ENCODE peak calls at places on chromosomes 3 and 15, in nine cellular contexts. One of them, this sample, is unnamed.

GRCh38 chr15:95429345-95429744 is 901.2 kb upstream of the NR2F2 start:
- DNase-seq in progenitor cell of endocrine pancreas: no peak
- DNase-seq in mucosa of descending colon: no peak
- DNase-seq in ascending aorta: no peak
- DNase-seq in ovary: no peak
- DNase-seq in endothelial cell: no peak
- DNase-seq in A549: no peak
- DNase-seq in fibroblast of the aortic adventitia: no peak
- DNase-seq in left ventricle myocardium inferior: no peak
- DNase-seq in this sample: no peak

GRCh38 chr3:97958396-97958795 is 13.8 kb downstream of the RIOX2 start:
- DNase-seq in progenitor cell of endocrine pancreas: no peak
- DNase-seq in mucosa of descending colon: no peak
- DNase-seq in ascending aorta: no peak
- DNase-seq in ovary: no peak
- DNase-seq in endothelial cell: no peak
- DNase-seq in A549: no peak
- DNase-seq in fibroblast of the aortic adventitia: peak; percentile 38
- DNase-seq in left ventricle myocardium inferior: no peak
- DNase-seq in this sample: peak; percentile 30

GRCh38 chr3:171462224-171462623 is 2.0 kb upstream of the TNIK start:
- DNase-seq in progenitor cell of endocrine pancreas: no peak
- DNase-seq in mucosa of descending colon: no peak
- DNase-seq in ascending aorta: no peak
- DNase-seq in ovary: no peak
- DNase-seq in endothelial cell: no peak
- DNase-seq in A549: no peak
- DNase-seq in fibroblast of the aortic adventitia: no peak
- DNase-seq in left ventricle myocardium inferior: no peak
- DNase-seq in this sample: no peak

GRCh38 chr3:194184265-194184751 is 48.4 kb downstream of the HES1 start:
- DNase-seq in progenitor cell of endocrine pancreas: no peak
- DNase-seq in mucosa of descending colon: no peak
- DNase-seq in ascending aorta: no peak
- DNase-seq in ovary: no peak
- DNase-seq in endothelial cell: no peak
- DNase-seq in A549: no peak
- DNase-seq in fibroblast of the aortic adventitia: no peak
- DNase-seq in left ventricle myocardium inferior: no peak
- DNase-seq in this sample: no peak

GRCh38 chr3:39409514-39410136 is 3.1 kb downstream of the RPSA start:
- DNase-seq in progenitor cell of endocrine pancreas: no peak
- DNase-seq in mucosa of descending colon: no peak
- DNase-seq in ascending aorta: no peak
- DNase-seq in ovary: no peak
- DNase-seq in endothelial cell: no peak
- DNase-seq in A549: no peak
- DNase-seq in fibroblast of the aortic adventitia: no peak
- DNase-seq in left ventricle myocardium inferior: no peak
- DNase-seq in this sample: no peak

GRCh38 chr15:34223904-34224596 is 766 bp upstream of the EMC4 start:
- DNase-seq in progenitor cell of endocrine pancreas: no peak
- DNase-seq in mucosa of descending colon: peak; percentile 43
- DNase-seq in ascending aorta: no peak
- DNase-seq in ovary: no peak
- DNase-seq in endothelial cell: no peak
- DNase-seq in A549: peak; percentile 35
- DNase-seq in fibroblast of the aortic adventitia: no peak
- DNase-seq in left ventricle myocardium inferior: no peak
- DNase-seq in this sample: peak; percentile 11

GRCh38 chr3:37271636-37272035 is 97.3 kb upstream of the LRRFIP2 start:
- DNase-seq in progenitor cell of endocrine pancreas: no peak
- DNase-seq in mucosa of descending colon: no peak
- DNase-seq in ascending aorta: no peak
- DNase-seq in ovary: no peak
- DNase-seq in endothelial cell: no peak
- DNase-seq in A549: no peak
- DNase-seq in fibroblast of the aortic adventitia: no peak
- DNase-seq in left ventricle myocardium inferior: no peak
- DNase-seq in this sample: no peak

GRCh38 chr15:56817266-56817665 is 84.0 kb upstream of the ZNF280D start:
- DNase-seq in progenitor cell of endocrine pancreas: no peak
- DNase-seq in mucosa of descending colon: no peak
- DNase-seq in ascending aorta: no peak
- DNase-seq in ovary: no peak
- DNase-seq in endothelial cell: no peak
- DNase-seq in A549: no peak
- DNase-seq in fibroblast of the aortic adventitia: peak; percentile 15
- DNase-seq in left ventricle myocardium inferior: no peak
- DNase-seq in this sample: peak; percentile 34

GRCh38 chr15:27993544-27993943 is 105.6 kb downstream of the OCA2 start:
- DNase-seq in progenitor cell of endocrine pancreas: no peak
- DNase-seq in mucosa of descending colon: no peak
- DNase-seq in ascending aorta: no peak
- DNase-seq in ovary: no peak
- DNase-seq in endothelial cell: no peak
- DNase-seq in A549: no peak
- DNase-seq in fibroblast of the aortic adventitia: no peak
- DNase-seq in left ventricle myocardium inferior: no peak
- DNase-seq in this sample: no peak

GRCh38 chr15:27989428-27989827 is 109.7 kb downstream of the OCA2 start:
- DNase-seq in progenitor cell of endocrine pancreas: no peak
- DNase-seq in mucosa of descending colon: no peak
- DNase-seq in ascending aorta: no peak
- DNase-seq in ovary: no peak
- DNase-seq in endothelial cell: no peak
- DNase-seq in A549: no peak
- DNase-seq in fibroblast of the aortic adventitia: no peak
- DNase-seq in left ventricle myocardium inferior: no peak
- DNase-seq in this sample: no peak

GRCh38 chr15:27993996-27994775 is 104.9 kb downstream of the OCA2 start:
- DNase-seq in progenitor cell of endocrine pancreas: no peak
- DNase-seq in mucosa of descending colon: no peak
- DNase-seq in ascending aorta: no peak
- DNase-seq in ovary: no peak
- DNase-seq in endothelial cell: no peak
- DNase-seq in A549: no peak
- DNase-seq in fibroblast of the aortic adventitia: no peak
- DNase-seq in left ventricle myocardium inferior: no peak
- DNase-seq in this sample: no peak

GRCh38 chr15:27990411-27991338 is 108.4 kb downstream of the OCA2 start:
- DNase-seq in progenitor cell of endocrine pancreas: no peak
- DNase-seq in mucosa of descending colon: no peak
- DNase-seq in ascending aorta: no peak
- DNase-seq in ovary: no peak
- DNase-seq in endothelial cell: no peak
- DNase-seq in A549: no peak
- DNase-seq in fibroblast of the aortic adventitia: no peak
- DNase-seq in left ventricle myocardium inferior: no peak
- DNase-seq in this sample: no peak

DNA sequence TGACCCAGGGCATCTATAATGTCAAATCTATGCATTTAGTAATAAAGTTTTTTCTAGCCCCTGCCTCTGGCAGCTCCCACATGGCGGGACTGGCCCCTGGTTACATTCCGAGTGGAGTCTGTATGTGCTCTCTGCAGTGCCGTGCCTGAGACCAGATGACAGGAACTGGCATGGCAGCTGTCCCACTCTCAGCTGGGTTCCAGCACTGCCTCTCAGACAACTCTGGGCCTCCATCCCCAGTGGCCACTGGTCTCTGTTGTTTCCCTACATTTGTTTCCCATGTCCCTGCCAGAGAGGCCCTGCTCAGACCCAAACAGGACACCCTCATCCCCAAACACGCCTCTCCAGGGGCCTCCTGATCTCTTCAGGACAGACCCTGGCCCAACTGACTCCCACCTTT is 109.3 kb downstream of the OCA2 start:
- DNase-seq in progenitor cell of endocrine pancreas: no peak
- DNase-seq in mucosa of descending colon: no peak
- DNase-seq in ascending aorta: no peak
- DNase-seq in ovary: no peak
- DNase-seq in endothelial cell: no peak
- DNase-seq in A549: no peak
- DNase-seq in fibroblast of the aortic adventitia: no peak
- DNase-seq in left ventricle myocardium inferior: no peak
- DNase-seq in this sample: no peak
- TF ChIP-seq CTCF in progenitor cell of endocrine pancreas: no peak
- TF ChIP-seq CTCF in mucosa of descending colon: no peak
- TF ChIP-seq CTCF in ascending aorta: no peak
- TF ChIP-seq CTCF in ovary: no peak
- TF ChIP-seq CTCF in endothelial cell: no peak
- TF ChIP-seq CTCF in A549: no peak
- TF ChIP-seq CTCF in fibroblast of the aortic adventitia: no peak
- TF ChIP-seq CTCF in left ventricle myocardium inferior: no peak
- TF ChIP-seq CTCF in this sample: no peak

GRCh38 chr3:126659915-126660886 is 5.3 kb upstream of the TXNRD3 start:
- DNase-seq in progenitor cell of endocrine pancreas: no peak
- DNase-seq in mucosa of descending colon: no peak
- DNase-seq in ascending aorta: no peak
- DNase-seq in ovary: no peak
- DNase-seq in endothelial cell: no peak
- DNase-seq in A549: peak; percentile 23
- DNase-seq in fibroblast of the aortic adventitia: no peak
- DNase-seq in left ventricle myocardium inferior: no peak
- DNase-seq in this sample: peak; percentile 32
- TF ChIP-seq CTCF in progenitor cell of endocrine pancreas: peak; percentile 35
- TF ChIP-seq CTCF in mucosa of descending colon: no peak
- TF ChIP-seq CTCF in ascending aorta: no peak
- TF ChIP-seq CTCF in ovary: no peak
- TF ChIP-seq CTCF in endothelial cell: no peak
- TF ChIP-seq CTCF in A549: no peak
- TF ChIP-seq CTCF in fibroblast of the aortic adventitia: peak; percentile 31
- TF ChIP-seq CTCF in left ventricle myocardium inferior: peak; percentile 58
- TF ChIP-seq CTCF in this sample: no peak

GRCh38 chr3:180646187-180646790 is 33.0 kb downstream of the CCDC39 start:
- DNase-seq in progenitor cell of endocrine pancreas: no peak
- DNase-seq in mucosa of descending colon: no peak
- DNase-seq in ascending aorta: no peak
- DNase-seq in ovary: no peak
- DNase-seq in endothelial cell: no peak
- DNase-seq in A549: peak; percentile 1
- DNase-seq in fibroblast of the aortic adventitia: peak; percentile 5
- DNase-seq in left ventricle myocardium inferior: no peak
- DNase-seq in this sample: peak; percentile 8
- TF ChIP-seq CTCF in progenitor cell of endocrine pancreas: peak; percentile 49
- TF ChIP-seq CTCF in mucosa of descending colon: no peak
- TF ChIP-seq CTCF in ascending aorta: no peak
- TF ChIP-seq CTCF in ovary: no peak
- TF ChIP-seq CTCF in endothelial cell: peak; percentile 68
- TF ChIP-seq CTCF in A549: no peak
- TF ChIP-seq CTCF in fibroblast of the aortic adventitia: peak; percentile 32
- TF ChIP-seq CTCF in left ventricle myocardium inferior: no peak
- TF ChIP-seq CTCF in this sample: peak; percentile 36

GRCh38 chr3:141996437-141996836 is 120.0 kb downstream of the ATP1B3 start:
- DNase-seq in progenitor cell of endocrine pancreas: no peak
- DNase-seq in mucosa of descending colon: no peak
- DNase-seq in ascending aorta: no peak
- DNase-seq in ovary: no peak
- DNase-seq in endothelial cell: no peak
- DNase-seq in A549: no peak
- DNase-seq in fibroblast of the aortic adventitia: no peak
- DNase-seq in left ventricle myocardium inferior: no peak
- DNase-seq in this sample: no peak

GRCh38 chr3:141994856-141995255 is 118.4 kb downstream of the ATP1B3 start:
- DNase-seq in progenitor cell of endocrine pancreas: no peak
- DNase-seq in mucosa of descending colon: no peak
- DNase-seq in ascending aorta: no peak
- DNase-seq in ovary: no peak
- DNase-seq in endothelial cell: no peak
- DNase-seq in A549: no peak
- DNase-seq in fibroblast of the aortic adventitia: no peak
- DNase-seq in left ventricle myocardium inferior: no peak
- DNase-seq in this sample: no peak

GRCh38 chr3:142003291-142003690 is 126.8 kb downstream of the ATP1B3 start:
- DNase-seq in progenitor cell of endocrine pancreas: no peak
- DNase-seq in mucosa of descending colon: no peak
- DNase-seq in ascending aorta: no peak
- DNase-seq in ovary: no peak
- DNase-seq in endothelial cell: no peak
- DNase-seq in A549: no peak
- DNase-seq in fibroblast of the aortic adventitia: no peak
- DNase-seq in left ventricle myocardium inferior: no peak
- DNase-seq in this sample: no peak

GRCh38 chr3:142000341-142000870 is 124.0 kb downstream of the ATP1B3 start:
- DNase-seq in progenitor cell of endocrine pancreas: no peak
- DNase-seq in mucosa of descending colon: no peak
- DNase-seq in ascending aorta: no peak
- DNase-seq in ovary: no peak
- DNase-seq in endothelial cell: no peak
- DNase-seq in A549: no peak
- DNase-seq in fibroblast of the aortic adventitia: peak; percentile 17
- DNase-seq in left ventricle myocardium inferior: no peak
- DNase-seq in this sample: no peak

DNA sequence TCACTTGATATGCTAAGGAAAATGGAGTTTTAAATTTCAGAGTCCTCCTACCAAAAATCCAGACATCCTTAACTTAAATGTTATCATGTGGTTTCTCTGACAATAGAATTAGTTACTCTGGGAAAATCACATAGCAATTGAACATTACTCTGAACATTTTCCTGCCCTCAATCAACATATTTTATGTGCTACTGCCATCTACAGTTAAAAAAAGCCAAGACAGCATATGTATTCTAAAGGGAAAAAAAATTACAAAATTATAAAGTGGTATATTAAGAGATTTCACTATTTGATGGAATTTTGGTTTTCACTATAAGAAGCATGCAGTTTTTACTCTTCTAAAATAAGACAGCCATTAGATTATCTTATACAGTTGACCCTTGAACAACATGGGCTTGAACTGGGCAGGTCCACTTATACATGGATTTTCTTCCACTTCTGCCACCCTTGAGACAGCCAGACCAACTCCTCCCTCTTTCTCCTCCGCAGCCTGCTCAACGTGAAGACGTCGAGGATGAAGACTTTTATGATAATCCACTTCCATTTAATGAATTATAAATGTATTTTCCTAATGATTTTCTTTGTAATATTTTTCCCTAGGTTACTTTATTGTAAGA is 122.3 kb downstream of the ATP1B3 start:
- DNase-seq in progenitor cell of endocrine pancreas: no peak
- DNase-seq in mucosa of descending colon: no peak
- DNase-seq in ascending aorta: no peak
- DNase-seq in ovary: no peak
- DNase-seq in endothelial cell: no peak
- DNase-seq in A549: peak; percentile 7
- DNase-seq in fibroblast of the aortic adventitia: peak; percentile 42
- DNase-seq in left ventricle myocardium inferior: no peak
- DNase-seq in this sample: peak; percentile 23
- TF ChIP-seq CTCF in progenitor cell of endocrine pancreas: no peak
- TF ChIP-seq CTCF in mucosa of descending colon: no peak
- TF ChIP-seq CTCF in ascending aorta: peak; percentile 34
- TF ChIP-seq CTCF in ovary: no peak
- TF ChIP-seq CTCF in endothelial cell: no peak
- TF ChIP-seq CTCF in A549: peak; percentile 58
- TF ChIP-seq CTCF in fibroblast of the aortic adventitia: peak; percentile 32
- TF ChIP-seq CTCF in left ventricle myocardium inferior: peak; percentile 39
- TF ChIP-seq CTCF in this sample: peak; percentile 35

GRCh38 chr3:25863560-25863959 is 73.7 kb downstream of the OXSM start:
- DNase-seq in progenitor cell of endocrine pancreas: no peak
- DNase-seq in mucosa of descending colon: no peak
- DNase-seq in ascending aorta: no peak
- DNase-seq in ovary: no peak
- DNase-seq in endothelial cell: no peak
- DNase-seq in A549: no peak
- DNase-seq in fibroblast of the aortic adventitia: no peak
- DNase-seq in left ventricle myocardium inferior: no peak
- DNase-seq in this sample: no peak
- TF ChIP-seq CTCF in progenitor cell of endocrine pancreas: peak; percentile 48
- TF ChIP-seq CTCF in mucosa of descending colon: no peak
- TF ChIP-seq CTCF in ascending aorta: no peak
- TF ChIP-seq CTCF in ovary: no peak
- TF ChIP-seq CTCF in endothelial cell: peak; percentile 35
- TF ChIP-seq CTCF in A549: no peak
- TF ChIP-seq CTCF in fibroblast of the aortic adventitia: peak; percentile 7
- TF ChIP-seq CTCF in left ventricle myocardium inferior: no peak
- TF ChIP-seq CTCF in this sample: no peak